ENCODE peak calls at places on chromosomes 7 and 10, in four cellular contexts. Z is cardiac muscle cell, H is HFF-Myc, K is mesothelial cell of epicardium. I is an unnamed sample.

GRCh38 chr10:24851595-24851994 is 100.8 kb downstream of the PRTFDC1 start:
- DNase-seq in Z (peak; percentile 53), K (no peak), H (no peak), I (no peak)

GRCh38 chr10:26931223-26931622 is 70.5 kb upstream of the ABI1 start:
- DNase-seq in K (no peak), Z (peak; percentile 12), H (no peak), I (no peak)

GRCh38 chr7:80636709-80637108 is 1.7 kb upstream of the CD36 start:
- DNase-seq in Z (no peak), H (no peak), K (no peak), I (no peak)

GRCh38 chr7:104552102-104552501 is 223.7 kb downstream of the LHFPL3 start:
- DNase-seq in Z (peak; percentile 13), K (no peak), H (peak; percentile 15), I (no peak)

GRCh38 chr7:20787658-20788057 is 972 bp upstream of the SP8 start:
- DNase-seq in H (no peak), K (no peak), Z (no peak), I (no peak)

GRCh38 chr10:57260175-57260574 is 899.1 kb upstream of the ZWINT start:
- DNase-seq in H (no peak), K (no peak), Z (no peak), I (no peak)

GRCh38 chr7:121271098-121271497 is 57.7 kb upstream of the WNT16 start:
- DNase-seq in Z (no peak), H (no peak), K (no peak), I (no peak)

GRCh38 chr7:99120503-99120902 is 23.4 kb downstream of the SMURF1 start:
- DNase-seq in H (no peak), Z (peak; percentile 64), K (no peak), I (no peak)

GRCh38 chr10:24119919-24120318 is 89.0 kb upstream of the KIAA1217 start:
- DNase-seq in H (no peak), K (no peak), Z (no peak), I (no peak)

GRCh38 chr7:116593359-116594075 is 68.7 kb downstream of the CAV1 start:
- DNase-seq in K (no peak), H (no peak), Z (no peak), I (no peak)

GRCh38 chr10:1267568-1267967 is 211.4 kb downstream of the WDR37 start:
- DNase-seq in Z (no peak), H (no peak), K (no peak), I (no peak)

GRCh38 chr7:110541962-110542361 is 549.0 kb upstream of the LRRN3 start:
- DNase-seq in Z (no peak), K (no peak), H (no peak), I (peak; percentile 85)

GRCh38 chr7:108395442-108395841 is 60.8 kb downstream of the NRCAM start:
- DNase-seq in Z (no peak), H (no peak), K (no peak), I (no peak)

GRCh38 chr7:50207682-50208255 is 96.7 kb upstream of the IKZF1 start:
- DNase-seq in H (no peak), K (no peak), Z (no peak), I (no peak)

GRCh38 chr7:112010994-112011393 is 195.2 kb downstream of the DOCK4 start:
- DNase-seq in K (no peak), H (no peak), Z (no peak), I (no peak)

GRCh38 chr10:132546567-132547420 is 9.2 kb downstream of the INPP5A start:
- DNase-seq in H (no peak), Z (no peak), K (no peak), I (no peak)

GRCh38 chr10:23412223-23412622 is 26.7 kb upstream of the OTUD1 start:
- DNase-seq in H (no peak), K (no peak), Z (peak; percentile 69), I (no peak)

GRCh38 chr7:81510122-81510521 is 259.7 kb downstream of the HGF start:
- DNase-seq in Z (no peak), H (no peak), K (no peak), I (no peak)

GRCh38 chr7:121797283-121798037 is 75.5 kb upstream of the PTPRZ1 start:
- DNase-seq in H (no peak), Z (peak; percentile 1), K (no peak), I (no peak)

GRCh38 chr10:96556003-96556402 is 30.8 kb downstream of the TM9SF3 start:
- DNase-seq in Z (peak; percentile 28), K (no peak), H (no peak), I (no peak)

GRCh38 chr10:131444862-131445461 is 133.4 kb upstream of the TCERG1L start:
- DNase-seq in Z (no peak), H (no peak), K (no peak), I (no peak)

GRCh38 chr10:123262456-123262855 is 108.3 kb downstream of the BUB3 start:
- DNase-seq in Z (no peak), H (no peak), K (no peak), I (no peak)

GRCh38 chr10:21628023-21628422 is 94.0 kb downstream of the MLLT10 start:
- DNase-seq in H (no peak), Z (no peak), K (no peak), I (no peak)

GRCh38 chr7:50246551-50246950 is 58.0 kb upstream of the IKZF1 start:
- DNase-seq in K (no peak), H (no peak), Z (no peak), I (no peak)

GRCh38 chr7:32479574-32480200 is 10.5 kb downstream of the LSM5 start:
- DNase-seq in K (no peak), H (no peak), Z (peak; percentile 76), I (no peak)

GRCh38 chr10:87505366-87506113 is 847 bp downstream of the MINPP1 start:
- DNase-seq in K (peak; percentile 37), Z (peak; percentile 61), H (no peak), I (no peak)

GRCh38 chr10:8365935-8366911 is 311.7 kb downstream of the GATA3 start:
- DNase-seq in Z (peak; percentile 96), K (peak; percentile 22), H (no peak), I (no peak)

GRCh38 chr10:79367421-79368189 is 20.3 kb downstream of the PPIF start:
- DNase-seq in H (no peak), Z (peak; percentile 52), K (no peak), I (no peak)

GRCh38 chr7:119482209-119482608 is 790.8 kb upstream of the KCND2 start:
- DNase-seq in Z (peak; percentile 20), H (no peak), K (no peak), I (no peak)

GRCh38 chr7:56033671-56034432 is 17.4 kb downstream of the PSPH start:
- DNase-seq in Z (peak; percentile 79), K (peak; percentile 61), H (peak; percentile 32), I (peak; percentile 16)

GRCh38 chr7:14125998-14126397 is 136.5 kb upstream of the ETV1 start:
- DNase-seq in K (no peak), Z (no peak), H (no peak), I (no peak)

GRCh38 chr10:14385591-14386201 is 55.0 kb upstream of the FRMD4A start:
- DNase-seq in H (no peak), K (no peak), Z (peak; percentile 19), I (no peak)

GRCh38 chr7:24821045-24821853 is 64.0 kb upstream of the GSDME start:
- DNase-seq in K (no peak), Z (peak; percentile 82), H (peak; percentile 96), I (peak; percentile 86)

GRCh38 chr10:7482992-7483391 is 72.2 kb upstream of the SFMBT2 start:
- DNase-seq in H (no peak), Z (no peak), K (no peak), I (no peak)

GRCh38 chr10:125140151-125140550 is 20.2 kb downstream of the CTBP2 start:
- DNase-seq in Z (no peak), H (no peak), K (no peak), I (no peak)

GRCh38 chr10:20817646-20818045 is 79.5 kb downstream of the NEBL start:
- DNase-seq in Z (no peak), K (no peak), H (no peak), I (no peak)

GRCh38 chr7:44141221-44141850 is at the start of gene MYL7:
- DNase-seq in K (no peak), H (no peak), Z (no peak), I (no peak)

GRCh38 chr10:99395750-99396445 is 34.5 kb downstream of the GOT1 start:
- DNase-seq in H (peak; percentile 61), Z (peak; percentile 85), K (no peak), I (peak; percentile 61)

GRCh38 chr10:5663692-5664427 is 2.5 kb downstream of the ASB13 start:
- DNase-seq in Z (no peak), K (no peak), H (no peak), I (no peak)

GRCh38 chr10:5669609-5670008 is 3.2 kb upstream of the ASB13 start:
- DNase-seq in K (no peak), H (no peak), Z (no peak), I (no peak)

GRCh38 chr10:5668429-5668828 is 2.0 kb upstream of the ASB13 start:
- DNase-seq in Z (no peak), H (no peak), K (no peak), I (no peak)

GRCh38 chr10:5665380-5666323 is 743 bp downstream of the ASB13 start:
- DNase-seq in Z (no peak), H (no peak), K (no peak), I (no peak)

GRCh38 chr10:5666324-5667220 is at the start of gene ASB13:
- DNase-seq in H (no peak), K (peak; percentile 53), Z (peak; percentile 54), I (no peak)
- TF ChIP-seq CTCF in H (no peak), K (no peak), Z (no peak), I (no peak)

DNA sequence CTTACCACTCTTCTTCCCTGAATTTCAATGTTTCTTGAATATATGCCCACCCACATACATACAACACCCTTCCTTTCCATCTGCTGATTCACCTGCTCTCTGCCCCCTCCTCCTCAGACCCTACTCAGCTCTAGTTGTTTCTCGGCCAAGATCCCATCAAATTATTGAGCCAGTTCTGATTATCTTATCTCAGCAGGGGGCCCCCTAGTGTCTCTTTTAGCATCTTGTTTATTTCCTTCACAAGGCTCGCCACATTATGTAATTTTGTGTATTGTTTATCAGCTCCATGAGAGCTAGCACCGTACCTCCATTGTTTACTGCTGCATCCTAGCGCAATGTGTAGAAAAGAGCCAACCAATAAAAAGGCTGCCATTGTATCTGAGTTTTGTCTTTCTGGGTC is 71.9 kb downstream of the FAM13C start:
- DNase-seq in K (no peak), Z (no peak), H (no peak), I (no peak)
- TF ChIP-seq CTCF in K (no peak), Z (no peak), H (peak; percentile 17), I (peak; percentile 7)

GRCh38 chr10:59678884-59679301 is 30.8 kb downstream of the SLC16A9 start:
- DNase-seq in Z (peak; percentile 10), H (no peak), K (no peak), I (no peak)

GRCh38 chr10:59674211-59674836 is 35.3 kb downstream of the SLC16A9 start:
- DNase-seq in H (no peak), Z (peak; percentile 36), K (no peak), I (peak; percentile 3)

GRCh38 chr10:59672150-59672875 is 37.3 kb downstream of the SLC16A9 start:
- DNase-seq in Z (no peak), K (no peak), H (no peak), I (no peak)

GRCh38 chr10:59677253-59677831 is 32.3 kb downstream of the SLC16A9 start:
- DNase-seq in K (no peak), Z (no peak), H (no peak), I (no peak)

GRCh38 chr10:59675812-59676211 is 33.8 kb downstream of the SLC16A9 start:
- DNase-seq in Z (peak; percentile 17), H (no peak), K (no peak), I (no peak)
- TF ChIP-seq CTCF in Z (peak; percentile 12), H (peak; percentile 14), K (no peak), I (no peak)

GRCh38 chr10:111344804-111345203 is 268.0 kb downstream of the ADRA2A start:
- DNase-seq in Z (no peak), H (no peak), K (no peak), I (no peak)
- TF ChIP-seq CTCF in Z (no peak), H (no peak), K (no peak), I (peak; percentile 16)

GRCh38 chr7:136294977-136295376 is 317.8 kb upstream of the MTPN start:
- DNase-seq in K (no peak), H (no peak), Z (no peak), I (no peak)
- TF ChIP-seq CTCF in K (no peak), H (no peak), Z (no peak), I (no peak)

I was measured in BJ.